ENCODE peak calls at places on chromosomes 1 and 21, in seven cellular contexts. L is spleen, X is H1, U is body of pancreas, O is heart left ventricle, F is ovary, R is IMR-90. V is an unnamed sample.

GRCh38 chr1:2978691-2979190 is 42.5 kb upstream of the ACTRT2 start:
- DNase-seq in L (no peak), X (no peak), U (no peak), O (peak), F (peak), R (no peak), V (no peak)

GRCh38 chr1:29646161-29646775 is 409.9 kb downstream of the PTPRU start:
- DNase-seq in L (no peak), X (no peak), U (no peak), O (no peak), F (no peak), R (no peak), V (no peak)

GRCh38 chr1:209937996-209938959 is at the start of gene SYT14:
- DNase-seq in L (no peak), X (peak), U (peak), O (peak), F (no peak), R (peak), V (no peak)

GRCh38 chr1:166570954-166571353 is 268.3 kb upstream of the POGK start:
- DNase-seq in L (no peak), X (no peak), U (no peak), O (no peak), F (no peak), R (no peak), V (no peak)

GRCh38 chr1:167223144-167224103 is 2.7 kb downstream of the POU2F1 start:
- DNase-seq in L (no peak), X (no peak), U (no peak), O (no peak), F (no peak), R (peak), V (no peak)

GRCh38 chr1:166908942-166909341 is 32.9 kb upstream of the TADA1 start:
- DNase-seq in L (no peak), X (no peak), U (no peak), O (no peak), F (no peak), R (peak), V (no peak)

GRCh38 chr1:209549384-209550001 is 34.0 kb upstream of the CAMK1G start:
- DNase-seq in L (no peak), X (no peak), U (no peak), O (no peak), F (no peak), R (no peak), V (peak)

GRCh38 chr1:3409737-3410434 is 44.6 kb upstream of the ARHGEF16 start:
- DNase-seq in L (no peak), X (no peak), U (peak), O (no peak), F (peak), R (peak), V (no peak)

GRCh38 chr1:163168053-163168452 is 34.7 kb downstream of the RGS5 start:
- DNase-seq in L (no peak), X (no peak), U (no peak), O (no peak), F (no peak), R (peak), V (no peak)

GRCh38 chr1:40539338-40539737 is 7.9 kb downstream of the ZNF684 start:
- DNase-seq in L (no peak), X (no peak), U (no peak), O (no peak), F (no peak), R (no peak), V (peak)

GRCh38 chr1:26694597-26695416 is 1.0 kb upstream of the ARID1A start:
- DNase-seq in L (no peak), X (no peak), U (no peak), O (no peak), F (no peak), R (no peak), V (peak)

GRCh38 chr1:88683516-88683847 is 591 bp upstream of the PKN2 start:
- DNase-seq in L (peak), X (no peak), U (peak), O (peak), F (peak), R (peak), V (peak)

GRCh38 chr1:230713915-230714764 is at the start of gene AGT:
- DNase-seq in L (no peak), X (no peak), U (peak), O (peak), F (peak), R (peak), V (peak)

GRCh38 chr21:43271452-43272020 is 102.7 kb downstream of the CRYAA start:
- DNase-seq in L (peak), X (no peak), U (no peak), O (peak), F (no peak), R (no peak), V (no peak)

GRCh38 chr1:36096500-36097412 is 8.1 kb downstream of the ADPRS start:
- DNase-seq in L (no peak), X (no peak), U (no peak), O (no peak), F (no peak), R (peak), V (peak)

GRCh38 chr1:12501661-12502060 is 116.3 kb downstream of the DHRS3 start:
- DNase-seq in L (no peak), X (no peak), U (no peak), O (no peak), F (no peak), R (peak), V (no peak)

GRCh38 chr1:15799004-15799867 is 8.2 kb downstream of the UQCRHL start:
- DNase-seq in L (no peak), X (no peak), U (peak), O (no peak), F (peak), R (peak), V (peak)

GRCh38 chr1:24003331-24003972 is 23.3 kb upstream of the SRSF10 start:
- DNase-seq in L (no peak), X (peak), U (peak), O (no peak), F (no peak), R (peak), V (peak)

GRCh38 chr1:20641986-20642385 is 8.7 kb downstream of the PINK1 start:
- DNase-seq in L (no peak), X (no peak), U (no peak), O (no peak), F (no peak), R (no peak), V (no peak)

GRCh38 chr1:97245682-97246081 is 524.1 kb downstream of the PTBP2 start:
- DNase-seq in L (no peak), X (no peak), U (no peak), O (no peak), F (no peak), R (peak), V (no peak)

GRCh38 chr1:207627496-207627895 is 17.4 kb upstream of the CR1L start:
- DNase-seq in L (no peak), X (no peak), U (no peak), O (no peak), F (no peak), R (no peak), V (no peak)

GRCh38 chr1:31699341-31699891 is 4.4 kb downstream of the COL16A1 start:
- DNase-seq in L (peak), X (no peak), U (no peak), O (peak), F (no peak), R (no peak), V (no peak)

GRCh38 chr1:56798053-56798471 is 21.1 kb downstream of the FYB2 start:
- DNase-seq in L (no peak), X (no peak), U (no peak), O (no peak), F (no peak), R (peak), V (no peak)

GRCh38 chr1:230877139-230877923 is 9.0 kb upstream of the C1orf198 start:
- DNase-seq in L (no peak), X (no peak), U (no peak), O (no peak), F (no peak), R (peak), V (no peak)

GRCh38 chr1:207404849-207405525 is 49.1 kb upstream of the CR2 start:
- DNase-seq in L (no peak), X (no peak), U (no peak), O (no peak), F (no peak), R (peak), V (peak)

GRCh38 chr1:199122532-199123311 is 483.9 kb downstream of the PTPRC start:
- DNase-seq in L (no peak), X (no peak), U (no peak), O (no peak), F (no peak), R (peak), V (no peak)

GRCh38 chr21:42476493-42477342 is 19.3 kb downstream of the RSPH1 start:
- DNase-seq in L (no peak), X (no peak), U (no peak), O (no peak), F (no peak), R (no peak), V (no peak)

GRCh38 chr21:16363563-16363962 is 633.8 kb downstream of the USP25 start:
- DNase-seq in L (no peak), X (no peak), U (no peak), O (no peak), F (no peak), R (no peak), V (no peak)

GRCh38 chr1:46131727-46132528 is 501 bp downstream of the PIK3R3 start:
- DNase-seq in L (peak), X (no peak), U (peak), O (no peak), F (peak), R (peak), V (peak)

GRCh38 chr21:46295996-46296752 is 10.0 kb downstream of the YBEY start:
- DNase-seq in L (peak), X (no peak), U (peak), O (peak), F (peak), R (peak), V (peak)

GRCh38 chr1:248812736-248813425 is 12.8 kb downstream of the SH3BP5L start:
- DNase-seq in L (no peak), X (no peak), U (no peak), O (no peak), F (no peak), R (no peak), V (no peak)

GRCh38 chr1:23908453-23909341 is 4.5 kb downstream of the CNR2 start:
- DNase-seq in L (peak), X (no peak), U (no peak), O (no peak), F (no peak), R (no peak), V (peak)

GRCh38 chr1:10213186-10213585 is 2.8 kb downstream of the KIF1B start:
- DNase-seq in L (no peak), X (no peak), U (no peak), O (no peak), F (no peak), R (no peak), V (no peak)

GRCh38 chr21:36695283-36695634 is 3.7 kb upstream of the SIM2 start:
- DNase-seq in L (no peak), X (no peak), U (no peak), O (no peak), F (no peak), R (no peak), V (no peak)

GRCh38 chr21:25490742-25491141 is 116.5 kb downstream of the MRPL39 start:
- DNase-seq in L (no peak), X (no peak), U (no peak), O (no peak), F (no peak), R (peak), V (no peak)

GRCh38 chr1:226575436-226576390 is 27.1 kb downstream of the STUM start:
- DNase-seq in L (peak), X (no peak), U (no peak), O (peak), F (no peak), R (no peak), V (no peak)

GRCh38 chr1:85628791-85629531 is 48.4 kb downstream of the CCN1 start:
- DNase-seq in L (no peak), X (no peak), U (peak), O (no peak), F (no peak), R (peak), V (no peak)

GRCh38 chr1:11708554-11709350 is 17.2 kb downstream of the DRAXIN start:
- DNase-seq in L (no peak), X (no peak), U (no peak), O (no peak), F (no peak), R (no peak), V (peak)

DNA sequence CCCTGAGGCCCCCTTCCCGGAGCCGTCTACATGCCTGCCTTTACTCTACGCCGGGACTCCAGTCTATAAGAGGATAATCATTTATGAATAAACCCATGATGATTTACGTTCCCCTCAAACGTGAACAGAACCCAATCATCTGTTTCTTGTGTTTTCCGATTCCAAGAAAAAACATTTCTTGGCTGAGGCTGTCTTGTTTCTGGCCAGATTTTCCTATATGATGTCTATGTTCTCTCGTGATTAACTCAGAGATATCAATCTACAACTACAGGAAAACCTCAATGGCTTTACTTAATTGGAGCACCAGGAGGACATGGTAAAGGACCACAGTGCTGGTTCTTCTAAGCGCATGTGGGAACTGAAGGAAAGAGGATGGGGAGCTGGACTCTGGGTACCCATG is 22.3 kb downstream of the RCAN1 start:
- DNase-seq in L (no peak), X (no peak), U (no peak), O (no peak), F (no peak), R (no peak), V (no peak)
- TF ChIP-seq POLR2A in L (no peak), X (no peak), U (no peak), O (no peak), F (no peak), R (no peak), V (no peak)

GRCh38 chr1:8025671-8026144 is 401 bp downstream of the ERRFI1 start:
- DNase-seq in L (peak), X (no peak), U (no peak), O (no peak), F (no peak), R (no peak), V (no peak)
- TF ChIP-seq CTCF in L (no peak), X (no peak), U (no peak), O (no peak), F (no peak), R (no peak), V (no peak)

GRCh38 chr1:182495002-182495401 is 45.1 kb downstream of the RGSL1 start:
- DNase-seq in L (no peak), X (no peak), U (no peak), O (no peak), F (no peak), R (no peak), V (no peak)
- TF ChIP-seq POLR2A in L (no peak), X (no peak), U (no peak), O (no peak), F (no peak), R (no peak), V (no peak)

GRCh38 chr1:244192336-244192735 is 141.3 kb downstream of the ZBTB18 start:
- DNase-seq in L (no peak), X (no peak), U (no peak), O (no peak), F (no peak), R (no peak), V (no peak)
- TF ChIP-seq CTCF in L (no peak), X (no peak), U (no peak), O (no peak), F (no peak), R (no peak), V (no peak)

DNA sequence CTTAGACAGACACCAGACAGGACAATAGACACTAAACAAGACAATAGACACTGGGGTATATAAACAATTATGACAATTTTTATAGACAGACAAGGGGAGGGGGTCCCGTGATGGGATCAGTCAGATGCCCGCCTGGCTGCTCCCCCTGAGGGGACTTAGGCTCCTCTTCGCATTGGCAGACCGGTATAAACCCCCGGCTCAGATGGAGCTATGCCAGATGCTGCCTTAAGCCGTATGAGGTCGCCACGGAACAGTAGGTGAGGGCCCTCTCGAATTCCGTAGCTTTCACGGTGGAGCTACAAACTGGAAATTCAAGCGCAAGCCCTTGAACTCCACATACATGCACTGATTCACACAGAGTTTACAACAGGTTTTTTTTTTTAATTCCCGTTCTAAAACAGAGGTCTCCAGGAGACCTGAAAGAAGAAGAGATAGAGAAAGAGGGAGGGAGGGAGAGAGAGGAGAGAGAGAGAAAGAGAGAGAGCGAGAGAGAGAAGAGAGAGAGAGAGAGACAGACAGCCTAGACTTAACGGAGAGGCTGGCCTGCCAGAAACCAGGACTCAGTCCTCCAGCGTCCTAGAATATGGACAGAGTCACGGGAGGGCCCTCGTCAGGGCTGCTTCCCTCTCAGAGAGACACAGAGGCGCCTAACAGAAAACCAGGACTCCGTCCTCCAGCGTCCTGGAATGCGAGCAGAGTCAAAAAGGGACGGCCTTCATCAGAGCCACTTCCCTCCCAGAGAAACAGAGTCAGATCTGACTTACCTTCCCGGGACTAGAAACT is 24.4 kb upstream of the TMEM54 start:
- DNase-seq in L (no peak), X (peak), U (no peak), O (no peak), F (no peak), R (no peak), V (no peak)
- TF ChIP-seq POLR2A in L (no peak), X (no peak), U (no peak), O (no peak), F (no peak), R (no peak), V (no peak)

DNA sequence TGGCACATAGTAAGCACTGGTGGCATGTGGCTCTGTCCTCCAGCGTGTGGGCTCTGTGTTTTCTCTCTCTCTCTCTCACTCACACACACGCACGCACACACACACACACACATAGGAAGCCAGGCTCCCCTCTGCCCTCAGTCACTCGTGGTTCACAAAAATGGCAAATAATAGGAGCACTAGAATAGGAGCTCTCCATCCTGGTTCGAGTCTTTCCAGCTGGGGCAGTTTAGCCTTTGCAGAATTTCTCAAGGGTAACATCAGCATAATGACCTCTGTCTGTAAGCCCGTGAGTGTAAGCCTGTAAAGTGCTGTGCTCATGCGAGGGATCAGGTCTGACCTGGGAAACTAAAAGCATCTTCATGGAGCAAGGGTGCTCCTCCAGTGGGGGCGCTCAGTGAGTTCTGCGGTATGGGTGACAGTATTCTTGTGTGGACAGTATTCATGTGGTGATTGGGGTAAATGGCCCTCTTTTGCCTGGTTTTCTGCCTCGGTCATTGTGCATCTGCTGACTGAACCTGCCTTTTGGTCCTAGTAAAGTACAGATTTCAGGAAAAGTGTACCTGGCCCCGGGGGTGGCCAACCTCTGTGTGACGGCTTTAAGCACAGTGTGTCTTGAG is 839 bp upstream of the ZC3H12A start:
- DNase-seq in L (no peak), X (no peak), U (peak), O (no peak), F (peak), R (no peak), V (no peak)
- TF ChIP-seq CTCF in L (no peak), X (no peak), U (no peak), O (no peak), F (no peak), R (no peak), V (no peak)

GRCh38 chr1:94358630-94359599 is 59.3 kb upstream of the ABCD3 start:
- DNase-seq in L (no peak), X (no peak), U (no peak), O (no peak), F (no peak), R (no peak), V (no peak)
- TF ChIP-seq POLR2A in L (no peak), X (no peak), U (no peak), O (no peak), F (no peak), R (no peak), V (no peak)

V was measured in NB4.